ENCODE peak calls at places on chromosomes 4 and X, in eight cellular contexts. Z is cardiac muscle cell; T is astrocyte; G is suprapubic skin; I is heart left ventricle; X is CD8-positive, alpha-beta memory T cell; F is endodermal cell; R is dorsolateral prefrontal cortex. L is an unnamed sample.

GRCh38 chr4:139331185-139331584 is 28.9 kb upstream of the NDUFC1 start:
- DNase-seq in R (no peak), F (no peak), G (no peak), T (peak), I (no peak), Z (peak), X (no peak), L (no peak)

GRCh38 chr4:25590171-25590570 is 65.5 kb upstream of the SLC34A2 start:
- DNase-seq in Z (no peak), F (no peak), X (no peak), T (peak), G (no peak), R (no peak), I (no peak), L (no peak)

GRCh38 chr4:20687894-20688293 is 12.4 kb upstream of the PACRGL start:
- DNase-seq in R (no peak), F (no peak), G (no peak), Z (peak), I (no peak), T (peak), X (no peak), L (no peak)

GRCh38 chrX:10243056-10243455 is 86.3 kb downstream of the CLCN4 start:
- DNase-seq in Z (no peak), I (no peak), R (no peak), X (no peak), G (no peak), F (no peak), T (no peak), L (no peak)

GRCh38 chr4:1344696-1345095 is 2.3 kb upstream of the UVSSA start:
- DNase-seq in Z (no peak), F (no peak), I (peak), G (no peak), X (no peak), T (no peak), R (no peak), L (no peak)

GRCh38 chr4:122218762-122219161 is 66.6 kb downstream of the BLTP1 start:
- DNase-seq in X (no peak), I (no peak), T (no peak), Z (peak), F (peak), R (no peak), G (no peak), L (no peak)

GRCh38 chr4:151276787-151277557 is at the start of gene PRSS48:
- DNase-seq in X (peak), Z (peak), I (peak), R (peak), T (peak), F (peak), G (peak), L (peak)

GRCh38 chr4:112060212-112060611 is 85.0 kb upstream of the FAM241A start:
- DNase-seq in R (no peak), I (no peak), X (no peak), Z (peak), T (no peak), G (no peak), F (peak), L (no peak)

GRCh38 chr4:15158410-15159091 is 156.3 kb downstream of the CPEB2 start:
- DNase-seq in R (no peak), X (no peak), T (no peak), I (no peak), F (peak), G (no peak), Z (no peak), L (no peak)

GRCh38 chr4:83417566-83417965 is 38.1 kb downstream of the HELQ start:
- DNase-seq in R (no peak), X (no peak), G (no peak), I (no peak), T (no peak), Z (no peak), F (no peak), L (no peak)

GRCh38 chr4:53744446-53745160 is 153.3 kb upstream of the LNX1 start:
- DNase-seq in I (no peak), Z (no peak), X (no peak), R (no peak), G (no peak), T (no peak), F (peak), L (no peak)

GRCh38 chr4:143286058-143286457 is 50.6 kb upstream of the GAB1 start:
- DNase-seq in G (no peak), R (no peak), T (no peak), X (no peak), Z (no peak), F (no peak), I (no peak), L (no peak)

GRCh38 chrX:119784747-119785446 is 6.5 kb downstream of the RPL39 start:
- DNase-seq in T (no peak), X (peak), F (peak), R (no peak), I (no peak), Z (peak), G (no peak), L (no peak)

GRCh38 chr4:38921151-38921550 is 53.5 kb downstream of the FAM114A1 start:
- DNase-seq in I (no peak), T (no peak), X (no peak), Z (no peak), R (no peak), G (no peak), F (no peak), L (no peak)

GRCh38 chr4:140151700-140152014 is 2.3 kb downstream of the MAML3 start:
- DNase-seq in Z (peak), F (no peak), G (peak), T (peak), R (peak), X (peak), I (peak), L (peak)

GRCh38 chrX:10008483-10009056 is 41.4 kb downstream of the CLDN34 start:
- DNase-seq in F (no peak), T (peak), R (no peak), G (no peak), Z (peak), I (no peak), X (no peak), L (no peak)

GRCh38 chr4:140052050-140052449 is 101.9 kb downstream of the MAML3 start:
- DNase-seq in X (no peak), R (no peak), G (no peak), F (peak), T (no peak), Z (peak), I (peak), L (no peak)

GRCh38 chrX:149937881-149938426 is 337 bp downstream of the EOLA2 start:
- DNase-seq in X (peak), Z (no peak), T (peak), R (no peak), I (peak), G (peak), F (peak), L (no peak)

GRCh38 chrX:118595501-118596042 is 100.0 kb downstream of the DOCK11 start:
- DNase-seq in Z (peak), R (no peak), T (peak), X (no peak), G (no peak), F (no peak), I (no peak), L (no peak)

GRCh38 chrX:136210243-136210642 is 41.0 kb downstream of the MAP7D3 start:
- DNase-seq in R (no peak), Z (peak), F (no peak), T (no peak), G (no peak), I (no peak), X (no peak), L (no peak)

GRCh38 chrX:136211766-136212556 is 39.2 kb downstream of the MAP7D3 start:
- DNase-seq in F (peak), G (peak), Z (no peak), R (no peak), T (no peak), X (no peak), I (no peak), L (no peak)

GRCh38 chrX:136214551-136214950 is 36.6 kb downstream of the MAP7D3 start:
- DNase-seq in R (no peak), G (peak), T (peak), I (no peak), F (no peak), X (no peak), Z (peak), L (no peak)

GRCh38 chrX:136210806-136211205 is 40.4 kb downstream of the MAP7D3 start:
- DNase-seq in F (no peak), X (no peak), I (peak), R (no peak), Z (peak), G (peak), T (no peak), L (no peak)

GRCh38 chrX:136212557-136213111 is 38.6 kb downstream of the MAP7D3 start:
- DNase-seq in T (no peak), X (no peak), G (no peak), I (no peak), F (no peak), R (no peak), Z (no peak), L (no peak)
- H3K27ac ChIP-seq in T (no peak), X (no peak), G (no peak), I (no peak), F (no peak), R (no peak), Z (no peak), L (no peak)

GRCh38 chr4:123350726-123351125 is 45.9 kb upstream of the SPRY1 start:
- DNase-seq in Z (no peak), X (no peak), I (no peak), F (no peak), G (no peak), T (no peak), R (no peak), L (no peak)

GRCh38 chr4:123350191-123350544 is 46.4 kb upstream of the SPRY1 start:
- DNase-seq in Z (peak), I (no peak), X (no peak), G (no peak), F (peak), R (no peak), T (no peak), L (no peak)

GRCh38 chr4:123352966-123353365 is 43.6 kb upstream of the SPRY1 start:
- DNase-seq in X (no peak), F (no peak), G (no peak), T (no peak), R (no peak), Z (no peak), I (no peak), L (no peak)

GRCh38 chr4:123352240-123352945 is 44.2 kb upstream of the SPRY1 start:
- DNase-seq in Z (peak), R (no peak), T (peak), I (no peak), F (no peak), X (no peak), G (no peak), L (no peak)

DNA sequence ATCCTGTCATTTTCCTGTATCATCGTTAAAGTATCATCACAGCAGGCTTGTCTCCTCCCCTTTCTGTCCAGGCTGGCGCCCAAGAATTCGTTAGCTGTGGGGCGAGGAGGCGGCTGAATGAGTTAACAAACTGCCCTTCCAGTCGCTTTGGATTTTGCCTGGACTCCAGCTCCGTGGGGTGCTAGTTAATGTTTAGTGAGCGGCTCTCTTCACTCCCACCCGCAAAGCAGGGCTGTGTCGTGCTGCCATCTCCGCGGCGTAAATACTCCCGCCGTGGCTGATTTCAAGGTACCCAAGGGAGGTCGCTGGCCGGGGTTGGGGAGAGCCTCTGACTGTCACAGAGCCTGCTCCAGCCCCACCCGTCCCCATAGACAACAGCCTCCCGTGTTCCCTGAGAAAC is 44.9 kb upstream of the SPRY1 start:
- DNase-seq in F (no peak), X (no peak), R (no peak), T (no peak), G (no peak), I (no peak), Z (no peak), L (no peak)
- H3K27ac ChIP-seq in F (no peak), X (no peak), R (no peak), T (no peak), G (peak), I (no peak), Z (no peak), L (no peak)

GRCh38 chrX:154002215-154002719 is 17.4 kb downstream of the IRAK1 start:
- DNase-seq in R (no peak), G (no peak), Z (peak), F (no peak), I (peak), T (peak), X (peak), L (no peak)
- H3K27ac ChIP-seq in R (peak), G (peak), Z (no peak), F (peak), I (no peak), T (peak), X (peak), L (peak)

DNA sequence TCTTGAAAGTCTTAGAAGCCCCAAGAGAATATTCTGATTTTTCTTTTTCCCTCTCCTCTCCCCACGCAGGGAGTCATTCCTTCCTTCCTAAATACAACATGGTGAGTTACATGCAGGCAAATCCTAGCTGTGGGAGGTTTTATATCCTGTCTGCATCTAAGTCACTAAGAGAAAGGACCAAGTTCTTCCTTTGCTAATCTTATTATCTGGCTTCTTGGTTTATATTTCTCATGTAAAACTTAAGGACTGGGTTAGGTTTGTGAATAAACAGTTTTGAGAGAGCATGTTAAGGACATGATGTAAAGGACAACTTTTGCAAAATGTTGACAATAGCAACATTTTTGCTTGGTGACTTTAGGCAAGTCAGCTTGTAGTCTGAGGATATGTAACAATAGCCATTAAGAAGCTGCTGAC is 5.1 kb upstream of the CXCL9 start:
- DNase-seq in F (no peak), T (peak), X (no peak), G (no peak), I (no peak), Z (peak), R (no peak), L (no peak)
- H3K27ac ChIP-seq in F (peak), T (no peak), X (no peak), G (no peak), I (peak), Z (no peak), R (no peak), L (no peak)

GRCh38 chr4:76087007-76087769 is 12.7 kb downstream of the ART3 start:
- DNase-seq in Z (peak), G (no peak), I (peak), F (peak), T (peak), X (no peak), R (peak), L (peak)

GRCh38 chr4:76088719-76089118 is 14.2 kb downstream of the ART3 start:
- DNase-seq in T (no peak), Z (no peak), R (no peak), X (no peak), F (no peak), I (no peak), G (no peak), L (no peak)

GRCh38 chr4:76090241-76090691 is 15.8 kb downstream of the ART3 start:
- DNase-seq in G (no peak), Z (peak), F (no peak), T (peak), R (no peak), X (peak), I (no peak), L (no peak)

GRCh38 chr4:76083386-76083785 is 8.9 kb downstream of the ART3 start:
- DNase-seq in T (no peak), X (no peak), Z (no peak), F (no peak), I (no peak), G (no peak), R (no peak), L (no peak)

DNA sequence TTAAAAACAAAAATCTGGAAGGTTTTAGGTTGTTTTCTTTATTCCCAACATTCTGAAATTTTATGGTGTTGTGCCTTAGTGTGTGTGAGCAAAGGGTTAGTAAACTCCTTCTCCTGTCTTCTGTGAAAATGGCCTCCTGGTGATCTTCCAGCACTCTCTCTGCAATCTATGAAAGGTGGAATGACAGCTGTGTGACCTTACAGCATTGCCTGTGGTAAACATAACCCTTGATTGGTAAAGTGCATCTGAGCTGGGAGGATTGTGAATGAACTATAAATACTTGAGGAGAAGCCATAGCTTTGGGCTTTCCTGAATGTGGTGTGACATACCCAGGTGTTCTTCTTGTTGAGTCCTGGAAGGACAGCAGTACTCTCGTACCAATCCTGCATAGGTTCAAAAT is 10.0 kb downstream of the ART3 start:
- DNase-seq in Z (no peak), I (no peak), F (no peak), R (no peak), T (no peak), G (no peak), X (no peak), L (no peak)
- H3K27ac ChIP-seq in Z (no peak), I (no peak), F (no peak), R (no peak), T (no peak), G (no peak), X (no peak), L (no peak)

DNA sequence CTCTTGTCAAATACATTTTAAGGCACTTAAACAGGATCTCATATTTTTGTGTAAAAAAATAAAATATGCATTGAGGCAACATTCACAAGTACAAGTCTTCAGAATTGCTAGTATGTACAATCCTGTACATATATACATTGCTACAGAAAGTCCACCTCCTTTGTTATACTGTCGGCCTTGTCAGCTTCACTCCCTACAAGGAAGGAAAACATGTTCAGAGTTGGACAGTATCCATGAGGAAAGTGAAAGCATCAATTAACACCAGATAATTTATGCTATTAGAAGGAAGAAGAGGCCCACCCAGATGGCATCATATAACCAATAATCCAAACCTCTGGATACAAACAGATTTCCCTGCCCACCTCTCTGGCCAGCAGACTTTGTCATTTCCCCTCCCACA is 42.0 kb downstream of the REELD1 start:
- DNase-seq in Z (no peak), I (no peak), G (no peak), X (no peak), F (no peak), T (no peak), R (no peak), L (no peak)
- H3K27ac ChIP-seq in Z (no peak), I (no peak), G (no peak), X (no peak), F (no peak), T (peak), R (no peak), L (no peak)

DNA sequence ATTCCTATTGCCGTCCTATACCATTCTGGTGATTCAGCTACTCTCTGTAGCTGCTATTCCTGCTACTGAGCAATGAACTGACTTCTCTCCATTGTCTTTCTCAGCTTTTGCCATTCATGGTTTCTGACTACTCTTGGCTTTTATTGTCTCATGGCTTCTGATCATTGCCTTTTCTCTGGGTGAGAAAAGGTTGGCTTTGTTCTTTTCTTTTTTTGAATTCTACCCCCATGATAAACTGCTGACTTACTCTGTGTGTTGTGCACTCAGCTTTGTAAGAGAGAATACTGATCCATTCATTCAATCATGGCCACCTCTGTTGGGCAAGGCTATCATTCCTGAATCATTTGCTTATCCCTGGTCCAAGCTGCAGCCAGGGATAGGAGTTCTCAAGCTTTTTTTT is 27.6 kb upstream of the METAP1 start:
- DNase-seq in G (no peak), X (no peak), T (no peak), I (no peak), Z (no peak), R (no peak), F (no peak), L (no peak)
- H3K27ac ChIP-seq in G (no peak), X (no peak), T (no peak), I (no peak), Z (no peak), R (no peak), F (no peak), L (no peak)

GRCh38 chrX:7127058-7127457 is 20.5 kb upstream of the STS start:
- DNase-seq in X (no peak), Z (no peak), T (peak), F (no peak), I (no peak), G (no peak), R (no peak), L (no peak)

GRCh38 chrX:7131621-7132020 is 15.9 kb upstream of the STS start:
- DNase-seq in R (no peak), Z (no peak), F (no peak), I (no peak), T (no peak), X (no peak), G (no peak), L (no peak)

GRCh38 chrX:7133036-7133412 is 14.5 kb upstream of the STS start:
- DNase-seq in F (peak), G (no peak), R (no peak), X (no peak), T (peak), Z (peak), I (peak), L (no peak)

DNA sequence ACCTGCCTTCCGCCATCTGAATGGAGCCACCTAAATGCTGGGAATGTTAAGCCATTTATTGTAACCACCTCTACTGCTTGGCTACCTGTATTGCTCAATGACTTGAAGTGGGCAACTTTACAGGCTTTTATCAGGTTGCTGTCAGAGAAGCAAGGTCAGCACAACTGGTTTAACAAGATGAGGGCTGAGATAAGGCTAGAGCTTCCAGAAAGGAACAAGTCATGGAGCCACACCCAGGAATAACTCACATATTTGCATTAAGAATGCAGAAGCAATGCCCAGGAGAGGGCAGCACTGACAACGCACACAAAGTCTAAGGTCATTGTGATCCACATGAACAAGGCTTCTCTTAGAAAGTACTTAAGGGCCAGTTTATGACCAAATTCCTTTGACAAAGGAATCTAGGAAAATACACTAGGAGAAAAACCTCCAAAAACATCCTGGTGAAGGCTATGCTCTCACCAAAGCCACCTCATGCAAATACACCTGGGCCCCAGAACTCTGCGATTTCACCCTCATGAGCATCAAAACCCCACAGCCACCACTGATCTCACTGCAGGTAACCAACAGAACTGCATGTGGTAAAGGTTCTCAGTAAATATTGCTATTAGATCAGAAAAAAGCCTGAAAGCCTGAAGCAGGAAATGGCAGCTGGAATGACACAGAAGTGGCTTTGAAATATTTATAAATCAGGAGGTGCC is 15.0 kb upstream of the STS start:
- DNase-seq in Z (peak), I (no peak), X (no peak), G (no peak), F (peak), T (peak), R (no peak), L (no peak)
- H3K27ac ChIP-seq in Z (peak), I (peak), X (peak), G (no peak), F (peak), T (peak), R (no peak), L (no peak)

GRCh38 chr4:177718514-177718913 is 276.3 kb upstream of the AGA start:
- DNase-seq in T (no peak), Z (no peak), G (no peak), X (no peak), F (no peak), R (no peak), I (no peak), L (no peak)
- H3K27ac ChIP-seq in T (no peak), Z (no peak), G (no peak), X (no peak), F (no peak), R (no peak), I (no peak), L (no peak)

L was measured in caudate nucleus.